ENCODE peak calls at places on chromosome 13, in six cellular contexts. Q is uterus, M is heart right ventricle, D is left ventricle myocardium inferior, C is ovary, J is IMR-90. S is an unnamed sample. For H3K4me1, the result is how much of the 10 kb centered on the place peaks cover.

GRCh38 chr13:112690242-112690943 is 555 bp downstream of the ATP11A start:
- DNase-seq in Q (peak), M (peak), D (peak), C (no peak), J (peak), S (peak)

GRCh38 chr13:22812793-22813192 is 368.0 kb upstream of the SGCG start:
- DNase-seq in Q (no peak), M (no peak), D (peak), C (no peak), J (no peak), S (peak)

GRCh38 chr13:54980651-54981050 is 1952.0 kb downstream of the OLFM4 start:
- DNase-seq in Q (no peak), M (no peak), D (no peak), C (no peak), J (no peak), S (no peak)

GRCh38 chr13:91576590-91576989 is 178.2 kb downstream of the GPC5 start:
- DNase-seq in Q (no peak), M (no peak), D (no peak), C (no peak), J (no peak), S (no peak)

GRCh38 chr13:20388184-20388583 is 137.5 kb downstream of the CRYL1 start:
- DNase-seq in Q (no peak), M (no peak), D (no peak), C (no peak), J (no peak), S (no peak)

GRCh38 chr13:32905063-32905863 is 111.0 kb upstream of the KL start:
- DNase-seq in Q (no peak), M (no peak), D (no peak), C (no peak), J (peak), S (no peak)

GRCh38 chr13:97372929-97373328 is 61.0 kb upstream of the RAP2A start:
- DNase-seq in Q (no peak), M (no peak), D (no peak), C (no peak), J (no peak), S (no peak)

GRCh38 chr13:30388401-30389283 is 33.7 kb upstream of the UBE2L5 start:
- DNase-seq in Q (peak), M (no peak), D (no peak), C (peak), J (peak), S (no peak)

GRCh38 chr13:112073245-112074138 is 6.5 kb downstream of the SOX1 start:
- DNase-seq in Q (no peak), M (no peak), D (no peak), C (no peak), J (no peak), S (no peak)

GRCh38 chr13:108895220-108895704 is 265.9 kb downstream of the MYO16 start:
- DNase-seq in Q (no peak), M (no peak), D (no peak), C (no peak), J (peak), S (no peak)

GRCh38 chr13:99610702-99611289 is 109.5 kb downstream of the TM9SF2 start:
- DNase-seq in Q (no peak), M (no peak), D (no peak), C (no peak), J (no peak), S (no peak)

GRCh38 chr13:27556109-27556508 is 64.2 kb downstream of the LNX2 start:
- DNase-seq in Q (no peak), M (no peak), D (no peak), C (no peak), J (peak), S (no peak)

GRCh38 chr13:97231832-97232201 is 9.7 kb downstream of the MBNL2 start:
- DNase-seq in Q (no peak), M (no peak), D (no peak), C (no peak), J (peak), S (no peak)

GRCh38 chr13:101757446-101758039 is 305.1 kb downstream of the ITGBL1 start:
- DNase-seq in Q (no peak), M (no peak), D (no peak), C (no peak), J (peak), S (no peak)

GRCh38 chr13:50126378-50127016 is 111.3 kb downstream of the KCNRG start:
- DNase-seq in Q (no peak), M (no peak), D (no peak), C (no peak), J (peak), S (peak)
- H3K4me1 ChIP-seq in Q (under half), M (under half), D (half or more), C (under half), J (under half), S (under half)

DNA sequence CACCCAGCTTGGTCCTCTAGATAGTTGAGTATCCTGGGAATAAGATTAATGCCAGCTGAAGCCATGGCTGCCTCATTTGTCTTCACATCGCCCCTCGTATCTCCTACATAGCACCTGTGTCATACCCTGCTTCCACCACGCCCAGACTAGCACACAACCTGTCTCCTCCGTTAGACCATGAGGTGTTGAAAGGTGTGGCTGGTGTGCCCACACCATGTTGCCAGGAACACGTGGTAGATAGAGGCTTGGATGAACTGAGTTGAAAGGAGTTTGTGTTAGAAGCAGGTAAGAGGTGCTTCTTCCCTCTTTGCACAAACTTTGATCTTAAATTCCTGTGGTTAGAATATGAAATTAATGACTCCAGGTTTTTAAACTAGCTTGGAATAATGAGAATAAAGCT is 40.1 kb downstream of the RGCC start:
- DNase-seq in Q (no peak), M (no peak), D (no peak), C (no peak), J (no peak), S (no peak)
- H3K4me1 ChIP-seq in Q (under half), M (under half), D (under half), C (under half), J (under half), S (under half)

DNA sequence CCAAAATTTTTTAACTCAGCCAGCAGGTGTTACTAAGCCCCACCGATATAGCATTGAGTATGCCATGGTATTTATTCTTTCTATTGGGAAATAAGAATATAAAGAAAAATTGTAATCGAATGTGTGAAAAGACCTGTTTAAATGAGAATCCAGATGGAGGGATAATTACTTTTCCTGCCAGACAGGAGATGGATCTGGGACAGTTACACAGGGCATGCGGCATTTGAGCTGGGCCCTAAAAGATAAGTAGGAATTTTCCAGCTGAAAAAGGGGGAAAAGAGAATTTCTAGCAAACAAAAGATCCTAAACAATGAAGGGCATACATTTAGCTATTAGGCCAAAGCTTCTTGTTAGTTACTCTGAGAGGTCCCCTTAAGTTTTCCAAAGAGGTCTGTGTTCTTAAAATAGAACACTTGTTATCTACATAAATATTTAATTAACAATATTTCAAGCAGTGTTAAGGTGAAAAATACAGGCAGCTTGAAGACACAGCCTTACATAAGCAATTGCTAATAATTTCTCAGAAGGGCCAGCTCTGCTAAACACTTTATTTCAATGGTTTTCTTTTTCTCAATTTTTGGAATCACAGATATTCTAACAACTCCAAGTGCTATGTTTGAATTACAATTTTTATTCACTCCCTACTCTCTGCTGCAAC is 63.7 kb downstream of the TBC1D4 start:
- DNase-seq in Q (no peak), M (no peak), D (no peak), C (no peak), J (no peak), S (no peak)
- H3K4me1 ChIP-seq in Q (under half), M (half or more), D (half or more), C (under half), J (under half), S (half or more)

GRCh38 chr13:40581277-40581579 is 85.2 kb downstream of the FOXO1 start:
- DNase-seq in Q (no peak), M (no peak), D (no peak), C (no peak), J (no peak), S (no peak)
- H3K4me1 ChIP-seq in Q (under half), M (half or more), D (half or more), C (under half), J (under half), S (under half)

S was measured in adrenal gland.